ENCODE peak calls at places on chromosomes 16 and 17, in six cellular contexts. Q is heart left ventricle, V is cardiac muscle cell, E is esophagus squamous epithelium, R is sigmoid colon, C is mucosa of descending colon. N is an unnamed sample. For H3K36me3, the result is how much of the 10 kb centered on the place peaks cover.

GRCh38 chr16:56344518-56345405 is 80.6 kb downstream of the AMFR start:
- DNase-seq in Q (peak), E (no peak), C (peak), V (no peak), R (no peak), N (no peak)

GRCh38 chr16:81482329-81483063 is 37.9 kb downstream of the CMIP start:
- DNase-seq in C (no peak), R (no peak), V (no peak), Q (peak), E (no peak), N (no peak)

GRCh38 chr17:69452664-69453260 is 38.3 kb downstream of the MAP2K6 start:
- DNase-seq in R (no peak), V (no peak), C (no peak), Q (no peak), E (no peak), N (no peak)

GRCh38 chr17:46726106-46726670 is 92.3 kb downstream of the WNT3 start:
- DNase-seq in R (no peak), Q (no peak), C (no peak), E (no peak), V (peak), N (no peak)

GRCh38 chr17:59783221-59784016 is 76.0 kb downstream of the VMP1 start:
- DNase-seq in V (peak), R (no peak), Q (no peak), C (no peak), E (no peak), N (no peak)

GRCh38 chr16:66606000-66606751 is 1.7 kb downstream of the CMTM3 start:
- DNase-seq in Q (no peak), C (no peak), R (no peak), V (no peak), E (no peak), N (peak)

GRCh38 chr17:9434502-9435113 is 141.0 kb downstream of the STX8 start:
- DNase-seq in R (no peak), C (no peak), V (no peak), E (no peak), Q (no peak), N (peak)

GRCh38 chr17:4949321-4950074 is 1.2 kb upstream of the PFN1 start:
- DNase-seq in Q (peak), E (peak), V (peak), C (peak), R (peak), N (peak)

GRCh38 chr16:66947302-66948033 is 12.2 kb downstream of the CES2 start:
- DNase-seq in Q (peak), V (peak), C (peak), R (peak), E (no peak), N (peak)

GRCh38 chr16:58128721-58129096 is 472 bp downstream of the CFAP20 start:
- DNase-seq in Q (peak), E (no peak), R (peak), C (peak), V (no peak), N (no peak)

GRCh38 chr16:27920391-27920891 is 143.1 kb downstream of the GSG1L start:
- DNase-seq in Q (no peak), V (peak), R (no peak), C (no peak), E (no peak), N (no peak)

GRCh38 chr16:78925071-78925714 is 675.3 kb downstream of the MAF start:
- DNase-seq in C (no peak), Q (no peak), V (no peak), E (no peak), R (no peak), N (peak)

GRCh38 chr16:73068546-73069401 is 20.8 kb upstream of the ZFHX3 start:
- DNase-seq in E (no peak), Q (peak), R (peak), V (peak), C (peak), N (no peak)

GRCh38 chr17:17365476-17366110 is 62.4 kb downstream of the NT5M start:
- DNase-seq in C (peak), Q (peak), E (no peak), V (no peak), R (no peak), N (no peak)

GRCh38 chr16:31674686-31675085 is 147.0 kb downstream of the AHSP start:
- DNase-seq in E (no peak), R (no peak), Q (no peak), V (no peak), C (no peak), N (no peak)

GRCh38 chr16:79768594-79768993 is 168.1 kb upstream of the MAF start:
- DNase-seq in Q (no peak), E (no peak), C (no peak), V (no peak), R (no peak), N (no peak)

GRCh38 chr17:7083592-7083991 is 3.5 kb upstream of the CLEC10A start:
- DNase-seq in E (no peak), V (no peak), Q (no peak), C (no peak), R (no peak), N (no peak)

GRCh38 chr16:3482659-3483241 is 12.5 kb downstream of the C16orf90 start:
- DNase-seq in C (peak), V (no peak), Q (no peak), R (no peak), E (no peak), N (no peak)

DNA sequence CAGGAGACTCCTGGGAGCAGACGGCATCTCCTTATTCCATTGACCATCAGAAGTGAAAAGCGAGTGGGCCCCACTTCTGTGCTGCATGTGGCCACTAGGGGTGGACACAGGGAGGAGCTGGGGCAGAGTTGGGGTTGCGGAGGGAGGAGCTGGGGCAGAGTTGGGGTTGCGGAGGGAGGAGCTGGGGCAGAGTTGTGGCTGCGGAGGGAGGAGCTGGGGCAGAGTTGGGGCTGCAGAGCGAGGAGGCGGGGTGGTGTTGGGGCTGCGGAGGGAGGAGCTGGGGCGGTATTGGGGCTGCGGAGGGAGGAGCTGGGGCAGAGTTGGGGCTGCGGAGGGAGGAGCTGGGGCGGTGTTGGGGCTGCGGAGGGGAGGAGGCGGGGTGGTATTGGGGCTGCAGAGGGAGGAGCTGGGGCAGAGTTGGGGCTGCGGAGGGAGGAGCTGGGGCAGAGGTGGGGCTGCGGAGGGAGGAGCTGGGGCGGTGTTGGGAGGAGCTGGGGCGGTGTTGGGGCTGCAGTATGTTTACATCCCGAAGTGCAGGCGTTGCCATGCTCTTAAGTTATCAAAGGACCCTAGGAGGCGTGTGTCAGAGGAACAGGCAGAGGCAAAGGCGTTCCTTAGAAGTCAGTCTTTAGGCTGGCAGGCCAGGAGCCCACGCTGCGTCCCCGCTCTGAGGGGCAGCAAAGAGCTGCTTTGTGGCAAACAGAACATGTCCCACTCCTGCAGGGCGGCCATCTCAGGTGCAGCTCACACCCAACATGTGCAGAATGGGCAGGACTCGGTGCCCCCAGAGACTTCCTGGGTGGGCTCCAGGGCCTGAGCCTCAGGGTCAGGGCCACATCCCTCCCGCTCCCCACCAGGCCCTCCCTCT is 76.0 kb downstream of the ZNF778 start:
- DNase-seq in R (no peak), E (no peak), V (no peak), C (peak), Q (peak), N (no peak)
- TF ChIP-seq CTCF in R (no peak), E (no peak), V (no peak), C (no peak), Q (peak), N (peak)

GRCh38 chr16:86286991-86287640 is 223.2 kb upstream of the FOXF1 start:
- DNase-seq in E (no peak), V (no peak), Q (no peak), R (no peak), C (no peak), N (no peak)
- H3K4me3 ChIP-seq in E (peak), V (peak), Q (no peak), R (peak), C (no peak), N (no peak)

DNA sequence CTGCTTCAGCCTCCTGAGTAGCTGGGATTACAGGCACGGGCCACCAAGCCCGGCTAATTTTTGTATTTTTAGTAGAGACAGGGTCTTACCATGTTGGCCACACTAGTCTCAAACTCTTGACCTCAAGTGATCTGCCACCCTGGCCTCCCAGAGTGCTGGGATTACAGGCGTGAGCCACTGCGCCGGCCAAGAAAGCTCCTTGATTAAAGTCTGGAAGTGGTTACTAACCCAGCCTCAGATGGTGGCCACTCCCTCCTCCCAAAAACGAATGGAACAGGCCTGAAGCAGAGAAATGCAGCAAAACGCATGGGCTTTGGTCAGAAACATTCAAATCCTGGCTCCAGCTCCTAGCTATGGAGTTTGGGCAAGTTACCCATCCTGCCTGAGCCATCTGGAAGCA is 11.3 kb downstream of the FKBP10 start:
- DNase-seq in V (no peak), C (peak), E (no peak), R (no peak), Q (no peak), N (no peak)
- H3K36me3 ChIP-seq in V (under half), C (under half), E (under half), R (under half), Q (under half), N (under half)

GRCh38 chr17:42520540-42520951 is 15.5 kb upstream of the NAGLU start:
- DNase-seq in R (no peak), Q (no peak), V (no peak), C (no peak), E (no peak), N (no peak)
- TF ChIP-seq CTCF in R (no peak), Q (no peak), V (peak), C (no peak), E (no peak), N (peak)

GRCh38 chr17:48294989-48295892 is 134.8 kb downstream of the SKAP1 start:
- DNase-seq in R (no peak), E (no peak), C (no peak), V (peak), Q (no peak), N (peak)
- H3K4me3 ChIP-seq in R (no peak), E (no peak), C (no peak), V (no peak), Q (no peak), N (peak)

GRCh38 chr16:1670371-1670770 is 7.7 kb upstream of the JPT2 start:
- DNase-seq in R (no peak), E (no peak), V (no peak), C (peak), Q (peak), N (no peak)
- H3K36me3 ChIP-seq in R (half or more), E (half or more), V (under half), C (under half), Q (half or more), N (half or more)

GRCh38 chr17:38982858-38983746 is 15.9 kb upstream of the FBXO47 start:
- DNase-seq in R (peak), Q (no peak), E (no peak), V (peak), C (no peak), N (no peak)
- TF ChIP-seq CTCF in R (peak), Q (peak), E (peak), V (peak), C (peak), N (peak)